ENCODE peak calls at places on chromosomes 13 and 19, in ten cellular contexts. G is amygdala; P is GM13976; A is effector CD8-positive, alpha-beta T cell; R is psoas muscle; M is WTC11; W is cardiac muscle cell; V is endothelial cell; Q is RPMI8226; E is activated T-cell treated with anti-CD3 and anti-CD28 coated beads for 24 hours. N is an unnamed sample.

GRCh38 chr13:113820813-113821651 is 42.8 kb downstream of the GAS6 start:
- DNase-seq in G (peak; percentile 71), P (no peak), A (no peak), R (peak; percentile 95), M (no peak), W (no peak), V (no peak), Q (no peak), E (no peak), N (no peak)

GRCh38 chr13:79775830-79776229 is 294.9 kb downstream of the NDFIP2 start:
- DNase-seq in G (no peak), P (peak; percentile 25), A (no peak), R (no peak), M (peak; percentile 23), W (peak; percentile 81), V (peak; percentile 26), Q (no peak), E (no peak), N (peak; percentile 10)

GRCh38 chr19:43662487-43662886 is 7.5 kb downstream of the PLAUR start:
- DNase-seq in G (no peak), P (no peak), A (no peak), R (no peak), M (no peak), W (peak; percentile 44), V (no peak), Q (no peak), E (no peak), N (no peak)

GRCh38 chr13:24068472-24068871 is 92.0 kb upstream of the SPATA13 start:
- DNase-seq in G (no peak), P (no peak), A (no peak), R (no peak), M (no peak), W (no peak), V (no peak), Q (no peak), E (no peak), N (no peak)

GRCh38 chr19:1918975-1919374 is 13.8 kb downstream of the ADAT3 start:
- DNase-seq in G (no peak), P (no peak), A (no peak), R (no peak), M (no peak), W (no peak), V (no peak), Q (no peak), E (no peak), N (no peak)

GRCh38 chr19:30269638-30270037 is 102.5 kb upstream of the ZNF536 start:
- DNase-seq in G (no peak), P (no peak), A (no peak), R (no peak), M (no peak), W (no peak), V (no peak), Q (no peak), E (no peak), N (no peak)

GRCh38 chr19:47663911-47664771 is 49.1 kb upstream of the EHD2 start:
- DNase-seq in G (peak; percentile 33), P (no peak), A (no peak), R (peak; percentile 83), M (no peak), W (peak; percentile 12), V (no peak), Q (no peak), E (no peak), N (no peak)

GRCh38 chr13:21549633-21550032 is 54.3 kb downstream of the MICU2 start:
- DNase-seq in G (no peak), P (no peak), A (no peak), R (no peak), M (no peak), W (no peak), V (no peak), Q (no peak), E (no peak), N (no peak)

GRCh38 chr19:33646306-33646705 is 24.6 kb downstream of the CHST8 start:
- DNase-seq in G (no peak), P (no peak), A (no peak), R (no peak), M (no peak), W (no peak), V (no peak), Q (peak; percentile 22), E (no peak), N (no peak)

GRCh38 chr19:58170860-58171259 is 12.0 kb upstream of the ZNF274 start:
- DNase-seq in G (no peak), P (no peak), A (no peak), R (no peak), M (no peak), W (no peak), V (no peak), Q (no peak), E (no peak), N (no peak)

GRCh38 chr19:34351382-34351802 is 13.6 kb upstream of the GPI start:
- DNase-seq in G (no peak), P (no peak), A (no peak), R (no peak), M (no peak), W (no peak), V (no peak), Q (no peak), E (no peak), N (peak; percentile 37)

GRCh38 chr19:55166530-55167268 is at the start of gene DNAAF3:
- DNase-seq in G (peak; percentile 82), P (peak; percentile 98), A (peak; percentile 21), R (peak; percentile 97), M (peak; percentile 98), W (peak; percentile 98), V (peak; percentile 98), Q (peak; percentile 98), E (peak; percentile 64), N (peak; percentile 85)

GRCh38 chr19:15280915-15281683 is 48.9 kb upstream of the EPHX3 start:
- DNase-seq in G (peak; percentile 62), P (no peak), A (no peak), R (peak; percentile 95), M (no peak), W (no peak), V (no peak), Q (no peak), E (no peak), N (no peak)

GRCh38 chr19:51143486-51143885 is 1.4 kb downstream of the SIGLEC7 start:
- DNase-seq in G (no peak), P (no peak), A (no peak), R (no peak), M (no peak), W (no peak), V (no peak), Q (no peak), E (no peak), N (no peak)

GRCh38 chr13:114064516-114065140 is 67.8 kb downstream of the RASA3 start:
- DNase-seq in G (peak; percentile 75), P (no peak), A (no peak), R (peak; percentile 63), M (no peak), W (no peak), V (no peak), Q (peak; percentile 32), E (no peak), N (no peak)

GRCh38 chr19:6100284-6100915 is 9.9 kb downstream of the RFX2 start:
- DNase-seq in G (no peak), P (peak; percentile 47), A (no peak), R (peak; percentile 61), M (no peak), W (no peak), V (no peak), Q (no peak), E (no peak), N (peak; percentile 63)

GRCh38 chr19:2061093-2061935 is 10.3 kb upstream of the MKNK2 start:
- DNase-seq in G (peak; percentile 98), P (peak; percentile 99), A (peak; percentile 99), R (peak; percentile 99), M (peak; percentile 99), W (peak; percentile 100), V (peak; percentile 99), Q (peak; percentile 100), E (peak; percentile 99), N (peak; percentile 100)

GRCh38 chr13:97125051-97125809 is 96.9 kb upstream of the MBNL2 start:
- DNase-seq in G (peak; percentile 15), P (no peak), A (no peak), R (peak; percentile 76), M (peak; percentile 15), W (peak; percentile 65), V (no peak), Q (no peak), E (no peak), N (peak; percentile 16)

GRCh38 chr19:13861714-13862531 is 15.0 kb upstream of the NANOS3 start:
- DNase-seq in G (peak; percentile 87), P (peak; percentile 94), A (peak; percentile 81), R (peak; percentile 95), M (peak; percentile 95), W (peak; percentile 85), V (peak; percentile 98), Q (peak; percentile 87), E (peak; percentile 84), N (peak; percentile 92)

GRCh38 chr19:30328096-30328495 is 44.1 kb upstream of the ZNF536 start:
- DNase-seq in G (no peak), P (no peak), A (no peak), R (no peak), M (no peak), W (no peak), V (no peak), Q (no peak), E (no peak), N (no peak)

GRCh38 chr19:4455742-4456565 is 1.6 kb downstream of the UBXN6 start:
- DNase-seq in G (no peak), P (no peak), A (no peak), R (peak; percentile 88), M (no peak), W (peak; percentile 43), V (no peak), Q (no peak), E (no peak), N (no peak)

GRCh38 chr13:99991013-99991805 is 9.6 kb downstream of the ZIC2 start:
- DNase-seq in G (no peak), P (no peak), A (no peak), R (no peak), M (peak; percentile 46), W (no peak), V (no peak), Q (no peak), E (no peak), N (no peak)

GRCh38 chr19:14369399-14370168 is 11.7 kb upstream of the ADGRE5 start:
- DNase-seq in G (no peak), P (peak; percentile 44), A (peak; percentile 78), R (no peak), M (no peak), W (peak; percentile 17), V (no peak), Q (no peak), E (peak; percentile 83), N (peak; percentile 96)

GRCh38 chr13:106987435-106987800 is 419.5 kb upstream of the ARGLU1 start:
- DNase-seq in G (no peak), P (no peak), A (no peak), R (no peak), M (no peak), W (no peak), V (no peak), Q (no peak), E (no peak), N (no peak)

GRCh38 chr13:21465710-21466160 is 6.6 kb upstream of the ZDHHC20 start:
- DNase-seq in G (no peak), P (no peak), A (no peak), R (no peak), M (no peak), W (no peak), V (no peak), Q (no peak), E (no peak), N (no peak)

GRCh38 chr13:112904436-112904960 is 64.5 kb upstream of the MCF2L start:
- DNase-seq in G (no peak), P (no peak), A (no peak), R (no peak), M (no peak), W (no peak), V (no peak), Q (no peak), E (no peak), N (no peak)

GRCh38 chr19:18501832-18502231 is 20.0 kb downstream of the ELL start:
- DNase-seq in G (no peak), P (no peak), A (no peak), R (peak; percentile 81), M (no peak), W (no peak), V (no peak), Q (no peak), E (no peak), N (no peak)

GRCh38 chr13:30442854-30443379 is 20.6 kb downstream of the UBE2L5 start:
- DNase-seq in G (no peak), P (peak; percentile 41), A (no peak), R (no peak), M (no peak), W (no peak), V (no peak), Q (no peak), E (no peak), N (no peak)